ENCODE peak calls at places on chromosome 9, in eight cellular contexts. One of them, this sample, is unnamed.

GRCh38 chr9:78807286-78807685 is 510.4 kb downstream of the PSAT1 start:
- DNase-seq in RPMI8226: no peak
- DNase-seq in transverse colon: no peak
- DNase-seq in KBM-7: no peak
- DNase-seq in SJSA1: no peak
- DNase-seq in endodermal cell: no peak
- DNase-seq in fibroblast of mammary gland: no peak
- DNase-seq in small intestine: no peak
- DNase-seq in this sample: no peak

GRCh38 chr9:85729882-85730281 is 11.9 kb downstream of the AGTPBP1 start:
- DNase-seq in RPMI8226: no peak
- DNase-seq in transverse colon: no peak
- DNase-seq in KBM-7: peak
- DNase-seq in SJSA1: no peak
- DNase-seq in endodermal cell: no peak
- DNase-seq in fibroblast of mammary gland: no peak
- DNase-seq in small intestine: no peak
- DNase-seq in this sample: peak

GRCh38 chr9:82810902-82811301 is 252.0 kb downstream of the RASEF start:
- DNase-seq in RPMI8226: no peak
- DNase-seq in transverse colon: no peak
- DNase-seq in KBM-7: no peak
- DNase-seq in SJSA1: no peak
- DNase-seq in endodermal cell: peak
- DNase-seq in fibroblast of mammary gland: peak
- DNase-seq in small intestine: no peak
- DNase-seq in this sample: peak

GRCh38 chr9:36141288-36141687 is 4.8 kb downstream of the GLIPR2 start:
- DNase-seq in RPMI8226: no peak
- DNase-seq in transverse colon: no peak
- DNase-seq in KBM-7: no peak
- DNase-seq in SJSA1: no peak
- DNase-seq in endodermal cell: peak
- DNase-seq in fibroblast of mammary gland: peak
- DNase-seq in small intestine: no peak
- DNase-seq in this sample: no peak

GRCh38 chr9:100856238-100856637 is 172.3 kb upstream of the PLPPR1 start:
- DNase-seq in RPMI8226: no peak
- DNase-seq in transverse colon: no peak
- DNase-seq in KBM-7: no peak
- DNase-seq in SJSA1: no peak
- DNase-seq in endodermal cell: no peak
- DNase-seq in fibroblast of mammary gland: no peak
- DNase-seq in small intestine: no peak
- DNase-seq in this sample: no peak

GRCh38 chr9:128735373-128735772 is 11.4 kb upstream of the ZDHHC12 start:
- DNase-seq in RPMI8226: no peak
- DNase-seq in transverse colon: no peak
- DNase-seq in KBM-7: no peak
- DNase-seq in SJSA1: no peak
- DNase-seq in endodermal cell: no peak
- DNase-seq in fibroblast of mammary gland: no peak
- DNase-seq in small intestine: no peak
- DNase-seq in this sample: no peak

GRCh38 chr9:96491079-96491879 is 41.3 kb downstream of the HABP4 start:
- DNase-seq in RPMI8226: no peak
- DNase-seq in transverse colon: no peak
- DNase-seq in KBM-7: no peak
- DNase-seq in SJSA1: no peak
- DNase-seq in endodermal cell: no peak
- DNase-seq in fibroblast of mammary gland: no peak
- DNase-seq in small intestine: no peak
- DNase-seq in this sample: peak

GRCh38 chr9:70093944-70094343 is 50.3 kb downstream of the MAMDC2 start:
- DNase-seq in RPMI8226: peak
- DNase-seq in transverse colon: no peak
- DNase-seq in KBM-7: no peak
- DNase-seq in SJSA1: no peak
- DNase-seq in endodermal cell: no peak
- DNase-seq in fibroblast of mammary gland: no peak
- DNase-seq in small intestine: no peak
- DNase-seq in this sample: peak

This sample was measured in MV-4-11.